ENCODE peak calls at places on chromosomes 2 and 18, in six cellular contexts. P is H9, V is endodermal cell, R is Karpas-422, S is MM.1S, U is fibroblast of lung. J is an unnamed sample.

GRCh38 chr2:85524567-85524923 is 14.4 kb upstream of the MAT2A start:
- DNase-seq in U (no peak), R (no peak), P (peak; percentile 42), S (no peak), V (peak; percentile 72), J (no peak)

GRCh38 chr2:234091432-234091879 is 41.0 kb downstream of the SPP2 start:
- DNase-seq in S (no peak), P (no peak), V (no peak), U (peak; percentile 9), R (no peak), J (no peak)

GRCh38 chr2:186384226-186384625 is 101.8 kb upstream of the ZC3H15 start:
- DNase-seq in P (no peak), S (no peak), R (no peak), U (no peak), V (no peak), J (no peak)

GRCh38 chr18:39191058-39191457 is 1625.5 kb upstream of the CELF4 start:
- DNase-seq in V (no peak), U (no peak), S (no peak), P (no peak), R (no peak), J (no peak)

GRCh38 chr18:8188196-8188595 is 421.0 kb upstream of the RAB12 start:
- DNase-seq in V (no peak), R (no peak), S (no peak), P (no peak), U (peak; percentile 43), J (no peak)

GRCh38 chr2:137220438-137220998 is 455.2 kb downstream of the THSD7B start:
- DNase-seq in V (no peak), S (no peak), R (no peak), P (no peak), U (peak; percentile 43), J (no peak)

GRCh38 chr2:175022923-175023322 is 17.7 kb upstream of the CHN1 start:
- DNase-seq in U (no peak), R (no peak), P (no peak), S (no peak), V (no peak), J (no peak)

GRCh38 chr2:147082850-147083522 is 761.8 kb upstream of the ACVR2A start:
- DNase-seq in R (peak; percentile 81), S (peak; percentile 76), V (peak; percentile 87), P (peak; percentile 68), U (peak; percentile 86), J (peak; percentile 68)

GRCh38 chr18:70553961-70554325 is 265.1 kb downstream of the SOCS6 start:
- DNase-seq in R (peak; percentile 63), S (no peak), V (no peak), U (no peak), P (no peak), J (no peak)

GRCh38 chr2:24892928-24893327 is 27.1 kb downstream of the ADCY3 start:
- DNase-seq in R (no peak), P (no peak), S (no peak), U (peak; percentile 68), V (no peak), J (no peak)

GRCh38 chr2:197810490-197810889 is 6.1 kb downstream of the PLCL1 start:
- DNase-seq in P (no peak), R (no peak), U (no peak), S (no peak), V (no peak), J (no peak)

GRCh38 chr2:72780483-72780882 is 45.4 kb downstream of the EXOC6B start:
- DNase-seq in R (no peak), V (no peak), S (no peak), P (no peak), U (peak; percentile 65), J (peak; percentile 60)

GRCh38 chr18:79424008-79424565 is 28.4 kb downstream of the NFATC1 start:
- DNase-seq in P (no peak), U (no peak), R (no peak), S (no peak), V (no peak), J (no peak)

GRCh38 chr2:239289545-239289944 is 111.3 kb downstream of the HDAC4 start:
- DNase-seq in V (no peak), P (no peak), S (no peak), U (no peak), R (no peak), J (no peak)

GRCh38 chr18:49371786-49372185 is 88.7 kb downstream of the DYM start:
- DNase-seq in P (no peak), R (no peak), S (no peak), U (no peak), V (no peak), J (no peak)

GRCh38 chr2:104766683-104767082 is 87.2 kb upstream of the POU3F3 start:
- DNase-seq in P (peak; percentile 66), V (peak; percentile 65), R (no peak), S (no peak), U (no peak), J (no peak)

GRCh38 chr2:29587791-29588190 is 333.6 kb downstream of the ALK start:
- DNase-seq in V (no peak), R (no peak), S (no peak), U (no peak), P (no peak), J (no peak)

GRCh38 chr2:223835701-223836532 is 1.5 kb downstream of the AP1S3 start:
- DNase-seq in R (no peak), S (peak; percentile 49), U (no peak), V (no peak), P (peak; percentile 33), J (no peak)
- H3K9ac ChIP-seq in R (no peak overlapping the region), S (peak overlapping the region; percentile 60), U (no peak overlapping the region), V (no peak overlapping the region), P (no peak overlapping the region), J (no peak overlapping the region)

GRCh38 chr18:9828794-9829712 is 56.7 kb upstream of the TXNDC2 start:
- DNase-seq in P (no peak), U (no peak), V (peak; percentile 38), S (no peak), R (no peak), J (no peak)
- H3K9ac ChIP-seq in P (no peak overlapping the region), U (no peak overlapping the region), V (no peak overlapping the region), S (no peak overlapping the region), R (no peak overlapping the region), J (no peak overlapping the region)

GRCh38 chr2:167293172-167293781 is 405.0 kb downstream of the XIRP2 start:
- DNase-seq in P (peak; percentile 38), U (peak; percentile 51), S (peak; percentile 18), V (no peak), R (no peak), J (peak; percentile 54)

GRCh38 chr2:167294775-167295140 is 406.5 kb downstream of the XIRP2 start:
- DNase-seq in P (no peak), S (peak; percentile 41), U (peak; percentile 56), V (no peak), R (no peak), J (peak; percentile 41)

GRCh38 chr2:167292430-167293171 is 404.3 kb downstream of the XIRP2 start:
- DNase-seq in R (peak; percentile 80), U (peak; percentile 95), V (peak; percentile 98), P (peak; percentile 96), S (peak; percentile 94), J (peak; percentile 94)

GRCh38 chr2:167297292-167297691 is 409.0 kb downstream of the XIRP2 start:
- DNase-seq in S (no peak), U (no peak), V (no peak), R (no peak), P (no peak), J (no peak)

DNA sequence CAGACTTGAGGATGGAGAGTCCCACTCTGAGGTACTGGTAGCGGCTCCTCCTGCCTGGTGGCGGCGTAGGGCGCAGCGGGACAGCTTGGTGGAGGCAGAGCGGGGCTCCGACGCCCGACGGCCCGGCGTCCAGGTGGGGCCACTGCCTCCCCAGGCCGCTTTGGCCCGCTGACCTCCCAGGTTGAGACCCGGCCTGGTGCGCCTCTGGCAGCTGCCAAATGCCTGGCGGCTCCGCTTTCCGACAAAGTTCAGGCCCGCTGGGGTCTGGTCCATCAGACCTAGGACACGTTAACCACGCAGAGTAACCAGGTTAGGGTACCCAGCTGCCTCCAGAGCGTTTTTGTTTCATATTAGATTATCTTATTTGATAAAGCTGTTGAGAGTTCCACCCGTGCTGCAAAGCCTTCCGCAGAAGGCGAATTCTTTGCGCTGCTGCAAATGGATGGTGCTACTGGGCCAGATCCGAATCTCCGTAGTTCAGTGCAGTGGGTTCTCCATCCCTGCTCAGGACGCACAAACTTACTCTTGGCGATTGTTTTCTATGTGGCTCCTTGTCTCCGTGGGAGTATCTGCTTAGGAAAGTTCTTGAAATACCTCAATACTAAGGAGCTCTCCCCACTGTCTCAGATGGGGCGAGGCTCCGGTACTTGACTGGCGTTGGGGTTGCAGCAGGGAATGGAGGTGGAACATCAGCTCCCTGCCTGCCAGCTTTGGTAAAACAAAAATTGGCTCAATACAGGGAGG is 405.9 kb downstream of the XIRP2 start:
- DNase-seq in R (no peak), U (peak; percentile 58), P (no peak), V (peak; percentile 79), S (no peak), J (peak; percentile 49)
- H3K9ac ChIP-seq in R (no peak overlapping the region), U (no peak overlapping the region), P (no peak overlapping the region), V (no peak overlapping the region), S (no peak overlapping the region), J (peak overlapping the region; percentile 35)

GRCh38 chr2:230714122-230714453 is 1.4 kb downstream of the CAB39 start:
- DNase-seq in P (no peak), U (peak; percentile 84), R (peak; percentile 77), V (no peak), S (peak; percentile 27), J (peak; percentile 89)

GRCh38 chr2:230719340-230719739 is 6.7 kb downstream of the CAB39 start:
- DNase-seq in S (no peak), V (no peak), U (no peak), R (no peak), P (no peak), J (no peak)

GRCh38 chr2:230716588-230716987 is 3.9 kb downstream of the CAB39 start:
- DNase-seq in U (no peak), S (no peak), P (no peak), V (no peak), R (no peak), J (no peak)

GRCh38 chr2:230715201-230715600 is 2.6 kb downstream of the CAB39 start:
- DNase-seq in V (peak; percentile 22), S (no peak), R (no peak), U (peak; percentile 61), P (no peak), J (no peak)

GRCh38 chr2:230717595-230717994 is 5.0 kb downstream of the CAB39 start:
- DNase-seq in R (no peak), V (peak; percentile 82), U (no peak), S (no peak), P (no peak), J (peak; percentile 34)
- H3K9ac ChIP-seq in R (no peak overlapping the region), V (no peak overlapping the region), U (no peak overlapping the region), S (no peak overlapping the region), P (no peak overlapping the region), J (peak overlapping the region; percentile 5)

DNA sequence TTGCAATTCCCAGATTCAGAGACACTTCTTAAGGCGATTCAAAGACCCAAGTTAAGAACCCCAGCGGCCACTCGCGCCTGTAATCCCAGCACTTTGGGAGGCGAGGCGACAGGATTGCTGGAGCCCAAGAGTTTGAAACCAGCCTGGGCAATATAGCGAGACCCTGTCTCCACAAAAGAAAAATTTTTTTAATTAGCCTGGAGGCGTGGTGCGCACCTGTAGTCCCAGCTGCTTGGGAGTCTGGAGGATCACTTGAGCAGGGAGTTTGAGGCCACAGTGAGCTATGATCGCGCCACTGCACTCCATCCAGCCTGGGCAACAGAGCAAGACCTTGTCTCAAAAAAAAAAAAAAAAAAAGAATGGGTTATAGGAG is 585 bp upstream of the ANAPC1 start:
- DNase-seq in R (no peak), P (no peak), V (no peak), S (no peak), U (no peak), J (no peak)
- H3K9ac ChIP-seq in R (peak overlapping the region; percentile 98), P (peak overlapping the region; percentile 53), V (peak overlapping the region; percentile 75), S (peak overlapping the region; percentile 77), U (peak overlapping the region; percentile 80), J (peak overlapping the region; percentile 90)